ENCODE peak calls at places on chromosomes 3 and 15, in five cellular contexts. One of them, this sample, is unnamed.
A peak's percentile ranks its signal among the peaks of the same experiment; 100 is the strongest.

GRCh38 chr3:184299488-184300376 is 691 bp downstream of the PSMD2 start:
- DNase-seq in H7: peak; percentile 41
- DNase-seq in activated T-cell treated with anti-CD3 and anti-CD28 coated beads, Interleukin-2, amount 50 U/mL, for 72 hours: no peak
- DNase-seq in NCI-H1105: no peak
- DNase-seq in stimulated activated CD4-positive, alpha-beta T cell treated with anti-CD3 and anti-CD28 coated beads, TNF-alpha, amount 100 ng/mL, for 1 hour: no peak
- DNase-seq in this sample: no peak

GRCh38 chr3:12313519-12313918 is 24.6 kb downstream of the PPARG start:
- DNase-seq in stimulated activated CD4-positive, alpha-beta T cell treated with anti-CD3 and anti-CD28 coated beads, TNF-alpha, amount 100 ng/mL, for 1 hour: no peak
- DNase-seq in activated T-cell treated with anti-CD3 and anti-CD28 coated beads, Interleukin-2, amount 50 U/mL, for 72 hours: no peak
- DNase-seq in H7: no peak
- DNase-seq in NCI-H1105: no peak
- DNase-seq in this sample: no peak

GRCh38 chr3:61701019-61701418 is 139.6 kb downstream of the PTPRG start:
- DNase-seq in stimulated activated CD4-positive, alpha-beta T cell treated with anti-CD3 and anti-CD28 coated beads, TNF-alpha, amount 100 ng/mL, for 1 hour: no peak
- DNase-seq in NCI-H1105: no peak
- DNase-seq in activated T-cell treated with anti-CD3 and anti-CD28 coated beads, Interleukin-2, amount 50 U/mL, for 72 hours: no peak
- DNase-seq in H7: no peak
- DNase-seq in this sample: no peak

GRCh38 chr3:72234394-72234793 is 449.4 kb upstream of the PROK2 start:
- DNase-seq in stimulated activated CD4-positive, alpha-beta T cell treated with anti-CD3 and anti-CD28 coated beads, TNF-alpha, amount 100 ng/mL, for 1 hour: no peak
- DNase-seq in activated T-cell treated with anti-CD3 and anti-CD28 coated beads, Interleukin-2, amount 50 U/mL, for 72 hours: no peak
- DNase-seq in H7: no peak
- DNase-seq in NCI-H1105: no peak
- DNase-seq in this sample: no peak

GRCh38 chr3:140053011-140053702 is 118.2 kb downstream of the CLSTN2 start:
- DNase-seq in NCI-H1105: no peak
- DNase-seq in H7: no peak
- DNase-seq in stimulated activated CD4-positive, alpha-beta T cell treated with anti-CD3 and anti-CD28 coated beads, TNF-alpha, amount 100 ng/mL, for 1 hour: no peak
- DNase-seq in activated T-cell treated with anti-CD3 and anti-CD28 coated beads, Interleukin-2, amount 50 U/mL, for 72 hours: no peak
- DNase-seq in this sample: no peak

GRCh38 chr3:172096881-172097420 is 57.6 kb downstream of the FNDC3B start:
- DNase-seq in H7: no peak
- DNase-seq in stimulated activated CD4-positive, alpha-beta T cell treated with anti-CD3 and anti-CD28 coated beads, TNF-alpha, amount 100 ng/mL, for 1 hour: no peak
- DNase-seq in NCI-H1105: no peak
- DNase-seq in activated T-cell treated with anti-CD3 and anti-CD28 coated beads, Interleukin-2, amount 50 U/mL, for 72 hours: no peak
- DNase-seq in this sample: no peak

GRCh38 chr3:113575191-113575590 is 42.8 kb downstream of the SIDT1 start:
- DNase-seq in NCI-H1105: no peak
- DNase-seq in H7: peak; percentile 20
- DNase-seq in activated T-cell treated with anti-CD3 and anti-CD28 coated beads, Interleukin-2, amount 50 U/mL, for 72 hours: no peak
- DNase-seq in stimulated activated CD4-positive, alpha-beta T cell treated with anti-CD3 and anti-CD28 coated beads, TNF-alpha, amount 100 ng/mL, for 1 hour: no peak
- DNase-seq in this sample: no peak

GRCh38 chr3:71521940-71522876 is 61.3 kb downstream of the FOXP1 start:
- DNase-seq in H7: no peak
- DNase-seq in stimulated activated CD4-positive, alpha-beta T cell treated with anti-CD3 and anti-CD28 coated beads, TNF-alpha, amount 100 ng/mL, for 1 hour: no peak
- DNase-seq in activated T-cell treated with anti-CD3 and anti-CD28 coated beads, Interleukin-2, amount 50 U/mL, for 72 hours: no peak
- DNase-seq in NCI-H1105: no peak
- DNase-seq in this sample: no peak

GRCh38 chr15:49624046-49624445 is 3.2 kb downstream of the DTWD1 start:
- DNase-seq in NCI-H1105: no peak
- DNase-seq in H7: no peak
- DNase-seq in stimulated activated CD4-positive, alpha-beta T cell treated with anti-CD3 and anti-CD28 coated beads, TNF-alpha, amount 100 ng/mL, for 1 hour: no peak
- DNase-seq in activated T-cell treated with anti-CD3 and anti-CD28 coated beads, Interleukin-2, amount 50 U/mL, for 72 hours: no peak
- DNase-seq in this sample: no peak

GRCh38 chr15:48112242-48112641 is 8.5 kb upstream of the SLC24A5 start:
- DNase-seq in activated T-cell treated with anti-CD3 and anti-CD28 coated beads, Interleukin-2, amount 50 U/mL, for 72 hours: no peak
- DNase-seq in H7: peak; percentile 41
- DNase-seq in NCI-H1105: no peak
- DNase-seq in stimulated activated CD4-positive, alpha-beta T cell treated with anti-CD3 and anti-CD28 coated beads, TNF-alpha, amount 100 ng/mL, for 1 hour: no peak
- DNase-seq in this sample: no peak

GRCh38 chr3:191393146-191393545 is 62.8 kb upstream of the UTS2B start:
- DNase-seq in H7: no peak
- DNase-seq in NCI-H1105: no peak
- DNase-seq in activated T-cell treated with anti-CD3 and anti-CD28 coated beads, Interleukin-2, amount 50 U/mL, for 72 hours: no peak
- DNase-seq in stimulated activated CD4-positive, alpha-beta T cell treated with anti-CD3 and anti-CD28 coated beads, TNF-alpha, amount 100 ng/mL, for 1 hour: no peak
- DNase-seq in this sample: no peak

GRCh38 chr3:123258811-123259420 is 57.2 kb downstream of the SEC22A start:
- DNase-seq in activated T-cell treated with anti-CD3 and anti-CD28 coated beads, Interleukin-2, amount 50 U/mL, for 72 hours: no peak
- DNase-seq in NCI-H1105: peak; percentile 65
- DNase-seq in stimulated activated CD4-positive, alpha-beta T cell treated with anti-CD3 and anti-CD28 coated beads, TNF-alpha, amount 100 ng/mL, for 1 hour: no peak
- DNase-seq in H7: no peak
- DNase-seq in this sample: no peak

GRCh38 chr15:89129123-89129815 is 41.0 kb downstream of the ABHD2 start:
- DNase-seq in H7: peak; percentile 76
- DNase-seq in stimulated activated CD4-positive, alpha-beta T cell treated with anti-CD3 and anti-CD28 coated beads, TNF-alpha, amount 100 ng/mL, for 1 hour: no peak
- DNase-seq in NCI-H1105: peak; percentile 9
- DNase-seq in activated T-cell treated with anti-CD3 and anti-CD28 coated beads, Interleukin-2, amount 50 U/mL, for 72 hours: peak; percentile 57
- DNase-seq in this sample: no peak

GRCh38 chr3:426056-426455 is 229.5 kb downstream of the CHL1 start:
- DNase-seq in stimulated activated CD4-positive, alpha-beta T cell treated with anti-CD3 and anti-CD28 coated beads, TNF-alpha, amount 100 ng/mL, for 1 hour: no peak
- DNase-seq in activated T-cell treated with anti-CD3 and anti-CD28 coated beads, Interleukin-2, amount 50 U/mL, for 72 hours: no peak
- DNase-seq in H7: no peak
- DNase-seq in NCI-H1105: no peak
- DNase-seq in this sample: no peak

GRCh38 chr15:62934236-62934971 is 108.1 kb upstream of the TPM1 start:
- DNase-seq in NCI-H1105: no peak
- DNase-seq in activated T-cell treated with anti-CD3 and anti-CD28 coated beads, Interleukin-2, amount 50 U/mL, for 72 hours: no peak
- DNase-seq in stimulated activated CD4-positive, alpha-beta T cell treated with anti-CD3 and anti-CD28 coated beads, TNF-alpha, amount 100 ng/mL, for 1 hour: no peak
- DNase-seq in H7: no peak
- DNase-seq in this sample: no peak

GRCh38 chr3:132593241-132593949 is 3.7 kb upstream of the ACKR4 start:
- DNase-seq in NCI-H1105: no peak
- DNase-seq in H7: no peak
- DNase-seq in stimulated activated CD4-positive, alpha-beta T cell treated with anti-CD3 and anti-CD28 coated beads, TNF-alpha, amount 100 ng/mL, for 1 hour: no peak
- DNase-seq in activated T-cell treated with anti-CD3 and anti-CD28 coated beads, Interleukin-2, amount 50 U/mL, for 72 hours: no peak
- DNase-seq in this sample: no peak

GRCh38 chr3:8519156-8519555 is 17.5 kb downstream of the LMCD1 start:
- DNase-seq in NCI-H1105: no peak
- DNase-seq in H7: no peak
- DNase-seq in stimulated activated CD4-positive, alpha-beta T cell treated with anti-CD3 and anti-CD28 coated beads, TNF-alpha, amount 100 ng/mL, for 1 hour: no peak
- DNase-seq in activated T-cell treated with anti-CD3 and anti-CD28 coated beads, Interleukin-2, amount 50 U/mL, for 72 hours: no peak
- DNase-seq in this sample: no peak

GRCh38 chr3:20194793-20195460 is 8.9 kb upstream of the SGO1 start:
- DNase-seq in NCI-H1105: no peak
- DNase-seq in H7: no peak
- DNase-seq in stimulated activated CD4-positive, alpha-beta T cell treated with anti-CD3 and anti-CD28 coated beads, TNF-alpha, amount 100 ng/mL, for 1 hour: no peak
- DNase-seq in activated T-cell treated with anti-CD3 and anti-CD28 coated beads, Interleukin-2, amount 50 U/mL, for 72 hours: no peak
- DNase-seq in this sample: no peak

GRCh38 chr15:64013179-64014043 is 32.9 kb downstream of the DAPK2 start:
- DNase-seq in activated T-cell treated with anti-CD3 and anti-CD28 coated beads, Interleukin-2, amount 50 U/mL, for 72 hours: peak; percentile 35
- DNase-seq in NCI-H1105: no peak
- DNase-seq in H7: no peak
- DNase-seq in stimulated activated CD4-positive, alpha-beta T cell treated with anti-CD3 and anti-CD28 coated beads, TNF-alpha, amount 100 ng/mL, for 1 hour: no peak
- DNase-seq in this sample: no peak

GRCh38 chr15:97968380-97968779 is 7.9 kb downstream of the ARRDC4 start:
- DNase-seq in activated T-cell treated with anti-CD3 and anti-CD28 coated beads, Interleukin-2, amount 50 U/mL, for 72 hours: no peak
- DNase-seq in NCI-H1105: no peak
- DNase-seq in stimulated activated CD4-positive, alpha-beta T cell treated with anti-CD3 and anti-CD28 coated beads, TNF-alpha, amount 100 ng/mL, for 1 hour: no peak
- DNase-seq in H7: no peak
- DNase-seq in this sample: no peak

GRCh38 chr3:62659660-62660059 is 215.6 kb downstream of the CADPS start:
- DNase-seq in H7: peak; percentile 5
- DNase-seq in activated T-cell treated with anti-CD3 and anti-CD28 coated beads, Interleukin-2, amount 50 U/mL, for 72 hours: no peak
- DNase-seq in stimulated activated CD4-positive, alpha-beta T cell treated with anti-CD3 and anti-CD28 coated beads, TNF-alpha, amount 100 ng/mL, for 1 hour: no peak
- DNase-seq in NCI-H1105: no peak
- DNase-seq in this sample: no peak

GRCh38 chr3:50177346-50177745 is 14.1 kb upstream of the GNAT1 start:
- DNase-seq in NCI-H1105: no peak
- DNase-seq in activated T-cell treated with anti-CD3 and anti-CD28 coated beads, Interleukin-2, amount 50 U/mL, for 72 hours: no peak
- DNase-seq in stimulated activated CD4-positive, alpha-beta T cell treated with anti-CD3 and anti-CD28 coated beads, TNF-alpha, amount 100 ng/mL, for 1 hour: no peak
- DNase-seq in H7: no peak
- DNase-seq in this sample: no peak

GRCh38 chr15:67072442-67072841 is 7.0 kb downstream of the SMAD3 start:
- DNase-seq in activated T-cell treated with anti-CD3 and anti-CD28 coated beads, Interleukin-2, amount 50 U/mL, for 72 hours: no peak
- DNase-seq in H7: no peak
- DNase-seq in stimulated activated CD4-positive, alpha-beta T cell treated with anti-CD3 and anti-CD28 coated beads, TNF-alpha, amount 100 ng/mL, for 1 hour: no peak
- DNase-seq in NCI-H1105: no peak
- DNase-seq in this sample: no peak

GRCh38 chr3:161371441-161372320 is at the start of gene SPTSSB:
- DNase-seq in NCI-H1105: peak; percentile 76
- DNase-seq in activated T-cell treated with anti-CD3 and anti-CD28 coated beads, Interleukin-2, amount 50 U/mL, for 72 hours: peak; percentile 48
- DNase-seq in stimulated activated CD4-positive, alpha-beta T cell treated with anti-CD3 and anti-CD28 coated beads, TNF-alpha, amount 100 ng/mL, for 1 hour: no peak
- DNase-seq in H7: peak; percentile 82
- DNase-seq in this sample: peak; percentile 35

GRCh38 chr3:127607675-127608361 is 9.6 kb downstream of the MCM2 start:
- DNase-seq in NCI-H1105: no peak
- DNase-seq in stimulated activated CD4-positive, alpha-beta T cell treated with anti-CD3 and anti-CD28 coated beads, TNF-alpha, amount 100 ng/mL, for 1 hour: no peak
- DNase-seq in activated T-cell treated with anti-CD3 and anti-CD28 coated beads, Interleukin-2, amount 50 U/mL, for 72 hours: no peak
- DNase-seq in H7: no peak
- DNase-seq in this sample: no peak

GRCh38 chr3:9398715-9399708 is 1.6 kb downstream of the SETD5 start:
- DNase-seq in H7: peak; percentile 35
- DNase-seq in activated T-cell treated with anti-CD3 and anti-CD28 coated beads, Interleukin-2, amount 50 U/mL, for 72 hours: peak; percentile 32
- DNase-seq in stimulated activated CD4-positive, alpha-beta T cell treated with anti-CD3 and anti-CD28 coated beads, TNF-alpha, amount 100 ng/mL, for 1 hour: no peak
- DNase-seq in NCI-H1105: no peak
- DNase-seq in this sample: no peak

GRCh38 chr3:154799801-154800200 is 280.3 kb upstream of the MME start:
- DNase-seq in activated T-cell treated with anti-CD3 and anti-CD28 coated beads, Interleukin-2, amount 50 U/mL, for 72 hours: no peak
- DNase-seq in stimulated activated CD4-positive, alpha-beta T cell treated with anti-CD3 and anti-CD28 coated beads, TNF-alpha, amount 100 ng/mL, for 1 hour: no peak
- DNase-seq in NCI-H1105: no peak
- DNase-seq in H7: no peak
- DNase-seq in this sample: no peak